ENCODE peak calls at places on chromosomes 2 and 18, in nine cellular contexts. One of them, this sample, is unnamed.

GRCh38 chr2:8365331-8365910 is 316.4 kb upstream of the ID2 start:
- DNase-seq in H1: no peak
- DNase-seq in fibroblast of mammary gland: no peak
- DNase-seq in spleen: no peak
- DNase-seq in effector memory CD4-positive, alpha-beta T cell: no peak
- DNase-seq in A549: no peak
- DNase-seq in cardiac fibroblast: no peak
- DNase-seq in astrocyte of the spinal cord: no peak
- DNase-seq in fibroblast of the aortic adventitia: no peak
- DNase-seq in this sample: no peak

GRCh38 chr2:168328421-168328820 is 81.0 kb upstream of the STK39 start:
- DNase-seq in effector memory CD4-positive, alpha-beta T cell: no peak
- DNase-seq in fibroblast of the aortic adventitia: no peak
- DNase-seq in A549: no peak
- DNase-seq in astrocyte of the spinal cord: no peak
- DNase-seq in cardiac fibroblast: no peak
- DNase-seq in H1: no peak
- DNase-seq in fibroblast of mammary gland: no peak
- DNase-seq in spleen: no peak
- DNase-seq in this sample: no peak

GRCh38 chr2:47656715-47657600 is 126.0 kb upstream of the MSH6 start:
- DNase-seq in fibroblast of the aortic adventitia: no peak
- DNase-seq in astrocyte of the spinal cord: no peak
- DNase-seq in A549: no peak
- DNase-seq in H1: no peak
- DNase-seq in cardiac fibroblast: peak
- DNase-seq in spleen: no peak
- DNase-seq in effector memory CD4-positive, alpha-beta T cell: no peak
- DNase-seq in fibroblast of mammary gland: no peak
- DNase-seq in this sample: no peak

GRCh38 chr2:236753611-236754010 is 184.0 kb downstream of the ACKR3 start:
- DNase-seq in cardiac fibroblast: no peak
- DNase-seq in A549: no peak
- DNase-seq in spleen: no peak
- DNase-seq in fibroblast of mammary gland: no peak
- DNase-seq in astrocyte of the spinal cord: no peak
- DNase-seq in effector memory CD4-positive, alpha-beta T cell: no peak
- DNase-seq in fibroblast of the aortic adventitia: no peak
- DNase-seq in H1: no peak
- DNase-seq in this sample: peak

GRCh38 chr2:38731090-38731489 is 20.1 kb downstream of the SRSF7 start:
- DNase-seq in spleen: no peak
- DNase-seq in effector memory CD4-positive, alpha-beta T cell: no peak
- DNase-seq in A549: no peak
- DNase-seq in H1: no peak
- DNase-seq in astrocyte of the spinal cord: no peak
- DNase-seq in fibroblast of mammary gland: no peak
- DNase-seq in fibroblast of the aortic adventitia: no peak
- DNase-seq in cardiac fibroblast: no peak
- DNase-seq in this sample: no peak

GRCh38 chr2:31227110-31227509 is 6.8 kb upstream of the EHD3 start:
- DNase-seq in A549: no peak
- DNase-seq in spleen: no peak
- DNase-seq in effector memory CD4-positive, alpha-beta T cell: no peak
- DNase-seq in fibroblast of mammary gland: no peak
- DNase-seq in astrocyte of the spinal cord: no peak
- DNase-seq in cardiac fibroblast: no peak
- DNase-seq in H1: no peak
- DNase-seq in fibroblast of the aortic adventitia: no peak
- DNase-seq in this sample: no peak

GRCh38 chr18:27780061-27780740 is 396.7 kb downstream of the CDH2 start:
- DNase-seq in effector memory CD4-positive, alpha-beta T cell: no peak
- DNase-seq in H1: no peak
- DNase-seq in spleen: no peak
- DNase-seq in fibroblast of mammary gland: no peak
- DNase-seq in astrocyte of the spinal cord: peak
- DNase-seq in A549: no peak
- DNase-seq in cardiac fibroblast: no peak
- DNase-seq in fibroblast of the aortic adventitia: no peak
- DNase-seq in this sample: no peak

GRCh38 chr2:27779417-27780055 is 8.0 kb downstream of the MRPL33 start:
- DNase-seq in H1: no peak
- DNase-seq in fibroblast of the aortic adventitia: peak
- DNase-seq in cardiac fibroblast: peak
- DNase-seq in astrocyte of the spinal cord: no peak
- DNase-seq in spleen: no peak
- DNase-seq in effector memory CD4-positive, alpha-beta T cell: no peak
- DNase-seq in A549: no peak
- DNase-seq in fibroblast of mammary gland: no peak
- DNase-seq in this sample: no peak

GRCh38 chr18:741931-742512 is 29.6 kb upstream of the ENOSF1 start:
- DNase-seq in A549: peak
- DNase-seq in fibroblast of mammary gland: peak
- DNase-seq in astrocyte of the spinal cord: peak
- DNase-seq in H1: no peak
- DNase-seq in spleen: no peak
- DNase-seq in cardiac fibroblast: peak
- DNase-seq in fibroblast of the aortic adventitia: peak
- DNase-seq in effector memory CD4-positive, alpha-beta T cell: no peak
- DNase-seq in this sample: no peak

GRCh38 chr2:124915567-124915966 is 890.5 kb downstream of the CNTNAP5 start:
- DNase-seq in fibroblast of the aortic adventitia: no peak
- DNase-seq in cardiac fibroblast: no peak
- DNase-seq in astrocyte of the spinal cord: no peak
- DNase-seq in fibroblast of mammary gland: no peak
- DNase-seq in effector memory CD4-positive, alpha-beta T cell: no peak
- DNase-seq in A549: no peak
- DNase-seq in spleen: no peak
- DNase-seq in H1: no peak
- DNase-seq in this sample: no peak

GRCh38 chr2:3172265-3172935 is 205.2 kb downstream of the EIPR1 start:
- DNase-seq in fibroblast of the aortic adventitia: no peak
- DNase-seq in effector memory CD4-positive, alpha-beta T cell: no peak
- DNase-seq in spleen: peak
- DNase-seq in astrocyte of the spinal cord: no peak
- DNase-seq in A549: no peak
- DNase-seq in H1: no peak
- DNase-seq in cardiac fibroblast: no peak
- DNase-seq in fibroblast of mammary gland: no peak
- DNase-seq in this sample: no peak

GRCh38 chr2:44107974-44108373 is 60.7 kb upstream of the PPM1B start:
- DNase-seq in fibroblast of mammary gland: peak
- DNase-seq in effector memory CD4-positive, alpha-beta T cell: no peak
- DNase-seq in astrocyte of the spinal cord: no peak
- DNase-seq in A549: no peak
- DNase-seq in spleen: no peak
- DNase-seq in H1: no peak
- DNase-seq in cardiac fibroblast: no peak
- DNase-seq in fibroblast of the aortic adventitia: no peak
- DNase-seq in this sample: no peak

DNA sequence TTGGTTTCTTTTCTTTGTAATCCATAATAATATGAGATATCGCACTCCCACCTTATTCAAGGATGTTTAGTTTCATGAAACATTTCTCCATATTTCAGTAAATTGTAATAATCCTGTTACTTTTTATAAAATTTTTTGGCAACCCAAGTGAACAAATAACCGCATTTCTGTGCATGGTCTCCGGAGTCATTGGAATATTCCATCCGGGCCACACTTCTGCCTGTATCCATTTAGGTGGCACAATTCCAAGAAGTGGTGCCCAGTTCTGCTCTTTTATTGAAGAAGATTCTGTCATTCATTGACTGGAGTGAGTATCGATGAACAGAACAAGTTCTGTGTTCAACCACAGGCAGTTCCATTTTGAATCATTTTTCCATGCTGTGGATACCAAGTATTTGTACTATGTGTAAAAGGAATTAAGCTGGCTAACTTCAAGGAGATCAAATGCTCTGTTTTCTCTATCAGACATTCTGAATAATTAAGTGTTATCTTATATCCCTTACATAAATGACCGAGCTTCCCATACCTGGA is 26.6 kb upstream of the ICOS start:
- DNase-seq in A549: no peak
- DNase-seq in fibroblast of mammary gland: peak
- DNase-seq in spleen: no peak
- DNase-seq in cardiac fibroblast: no peak
- DNase-seq in fibroblast of the aortic adventitia: no peak
- DNase-seq in astrocyte of the spinal cord: no peak
- DNase-seq in H1: no peak
- DNase-seq in effector memory CD4-positive, alpha-beta T cell: no peak
- DNase-seq in this sample: no peak
- H3K4me3 ChIP-seq in A549: no peak
- H3K4me3 ChIP-seq in fibroblast of mammary gland: peak
- H3K4me3 ChIP-seq in spleen: peak
- H3K4me3 ChIP-seq in cardiac fibroblast: no peak
- H3K4me3 ChIP-seq in fibroblast of the aortic adventitia: no peak
- H3K4me3 ChIP-seq in astrocyte of the spinal cord: no peak
- H3K4me3 ChIP-seq in H1: no peak
- H3K4me3 ChIP-seq in effector memory CD4-positive, alpha-beta T cell: no peak
- H3K4me3 ChIP-seq in this sample: peak

GRCh38 chr2:18600255-18600613 is 10.9 kb upstream of the NT5C1B start:
- DNase-seq in spleen: no peak
- DNase-seq in fibroblast of the aortic adventitia: no peak
- DNase-seq in cardiac fibroblast: no peak
- DNase-seq in effector memory CD4-positive, alpha-beta T cell: no peak
- DNase-seq in H1: no peak
- DNase-seq in fibroblast of mammary gland: no peak
- DNase-seq in astrocyte of the spinal cord: no peak
- DNase-seq in A549: no peak
- DNase-seq in this sample: no peak

GRCh38 chr2:18596993-18597392 is 7.6 kb upstream of the NT5C1B start:
- DNase-seq in A549: no peak
- DNase-seq in spleen: no peak
- DNase-seq in cardiac fibroblast: no peak
- DNase-seq in H1: no peak
- DNase-seq in fibroblast of the aortic adventitia: peak
- DNase-seq in effector memory CD4-positive, alpha-beta T cell: no peak
- DNase-seq in fibroblast of mammary gland: no peak
- DNase-seq in astrocyte of the spinal cord: no peak
- DNase-seq in this sample: no peak

GRCh38 chr2:18599509-18600254 is 10.3 kb upstream of the NT5C1B start:
- DNase-seq in effector memory CD4-positive, alpha-beta T cell: no peak
- DNase-seq in fibroblast of the aortic adventitia: peak
- DNase-seq in H1: no peak
- DNase-seq in astrocyte of the spinal cord: no peak
- DNase-seq in spleen: no peak
- DNase-seq in A549: no peak
- DNase-seq in fibroblast of mammary gland: peak
- DNase-seq in cardiac fibroblast: peak
- DNase-seq in this sample: peak

GRCh38 chr2:18597618-18598017 is 8.2 kb upstream of the NT5C1B start:
- DNase-seq in cardiac fibroblast: no peak
- DNase-seq in astrocyte of the spinal cord: no peak
- DNase-seq in spleen: no peak
- DNase-seq in effector memory CD4-positive, alpha-beta T cell: no peak
- DNase-seq in fibroblast of mammary gland: no peak
- DNase-seq in H1: no peak
- DNase-seq in A549: no peak
- DNase-seq in fibroblast of the aortic adventitia: no peak
- DNase-seq in this sample: no peak

GRCh38 chr2:18598848-18599484 is 9.6 kb upstream of the NT5C1B start:
- DNase-seq in H1: no peak
- DNase-seq in cardiac fibroblast: no peak
- DNase-seq in A549: no peak
- DNase-seq in spleen: no peak
- DNase-seq in effector memory CD4-positive, alpha-beta T cell: no peak
- DNase-seq in astrocyte of the spinal cord: no peak
- DNase-seq in fibroblast of the aortic adventitia: no peak
- DNase-seq in fibroblast of mammary gland: no peak
- DNase-seq in this sample: no peak
- H3K4me3 ChIP-seq in H1: no peak
- H3K4me3 ChIP-seq in cardiac fibroblast: no peak
- H3K4me3 ChIP-seq in A549: no peak
- H3K4me3 ChIP-seq in spleen: no peak
- H3K4me3 ChIP-seq in effector memory CD4-positive, alpha-beta T cell: no peak
- H3K4me3 ChIP-seq in astrocyte of the spinal cord: no peak
- H3K4me3 ChIP-seq in fibroblast of the aortic adventitia: no peak
- H3K4me3 ChIP-seq in fibroblast of mammary gland: no peak
- H3K4me3 ChIP-seq in this sample: no peak

DNA sequence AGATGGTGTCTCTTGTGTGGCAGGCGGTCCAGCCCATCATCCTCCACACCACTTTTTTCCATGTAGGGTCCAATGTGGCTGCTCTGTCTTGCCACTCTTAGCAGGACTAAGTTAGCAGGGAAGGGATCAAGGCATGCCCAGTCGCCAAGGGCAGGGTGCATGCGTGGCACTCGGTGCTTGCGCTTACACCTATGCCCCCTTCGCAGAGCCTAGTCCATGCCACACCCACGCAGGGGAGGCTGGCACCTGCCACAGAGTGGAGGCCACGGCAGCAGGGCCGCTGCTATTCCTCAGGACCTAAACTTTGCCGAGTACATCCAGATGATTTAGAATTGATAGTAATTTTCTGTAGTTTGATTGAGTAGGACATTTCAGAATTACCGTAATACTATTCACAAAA is 59.5 kb downstream of the RALBP1 start:
- DNase-seq in fibroblast of the aortic adventitia: no peak
- DNase-seq in cardiac fibroblast: no peak
- DNase-seq in astrocyte of the spinal cord: no peak
- DNase-seq in fibroblast of mammary gland: no peak
- DNase-seq in H1: no peak
- DNase-seq in spleen: no peak
- DNase-seq in A549: no peak
- DNase-seq in effector memory CD4-positive, alpha-beta T cell: no peak
- DNase-seq in this sample: no peak
- H3K4me3 ChIP-seq in fibroblast of the aortic adventitia: no peak
- H3K4me3 ChIP-seq in cardiac fibroblast: no peak
- H3K4me3 ChIP-seq in astrocyte of the spinal cord: no peak
- H3K4me3 ChIP-seq in fibroblast of mammary gland: no peak
- H3K4me3 ChIP-seq in H1: no peak
- H3K4me3 ChIP-seq in spleen: no peak
- H3K4me3 ChIP-seq in A549: no peak
- H3K4me3 ChIP-seq in effector memory CD4-positive, alpha-beta T cell: no peak
- H3K4me3 ChIP-seq in this sample: no peak

DNA sequence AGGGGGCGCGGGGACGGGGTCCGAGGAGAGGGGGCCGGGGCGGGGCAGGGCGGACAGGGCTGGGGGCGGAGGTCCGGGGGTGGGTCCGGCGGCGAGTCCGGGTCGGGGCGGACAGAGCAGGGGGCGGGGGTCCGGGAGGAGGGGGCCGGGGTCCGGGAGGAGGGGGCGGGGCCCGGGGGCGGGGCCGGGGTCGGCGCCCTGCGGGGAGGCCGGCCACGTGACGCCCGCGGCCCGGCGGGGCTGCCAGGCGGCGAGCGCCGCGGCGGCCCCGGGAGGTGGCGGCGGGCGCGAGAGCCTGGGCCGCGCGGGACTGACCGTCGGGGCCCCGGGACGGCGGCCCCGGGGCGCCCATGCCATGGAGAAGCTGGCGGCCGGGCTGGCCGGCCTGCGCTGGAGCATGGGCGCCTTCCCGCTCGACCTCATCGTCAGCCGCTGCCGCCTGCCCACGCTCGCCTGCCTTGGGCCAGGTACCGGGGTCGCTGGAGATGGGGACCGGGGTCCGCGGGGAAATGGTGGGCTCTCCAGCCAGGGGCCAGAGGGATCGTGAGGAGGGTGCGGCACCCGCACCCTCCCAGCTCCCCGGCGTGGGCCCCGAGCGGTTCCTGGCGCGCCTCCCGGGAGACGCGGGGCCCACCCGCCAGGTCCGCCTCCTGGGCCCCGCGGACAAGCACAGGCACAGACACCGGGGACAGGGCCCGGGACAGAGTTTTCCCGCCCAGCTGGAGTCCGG is at the start of gene GAREM2:
- DNase-seq in effector memory CD4-positive, alpha-beta T cell: no peak
- DNase-seq in H1: no peak
- DNase-seq in A549: no peak
- DNase-seq in spleen: no peak
- DNase-seq in astrocyte of the spinal cord: no peak
- DNase-seq in fibroblast of the aortic adventitia: no peak
- DNase-seq in fibroblast of mammary gland: no peak
- DNase-seq in cardiac fibroblast: no peak
- DNase-seq in this sample: no peak
- H3K4me3 ChIP-seq in effector memory CD4-positive, alpha-beta T cell: peak
- H3K4me3 ChIP-seq in H1: peak
- H3K4me3 ChIP-seq in A549: peak
- H3K4me3 ChIP-seq in spleen: peak
- H3K4me3 ChIP-seq in astrocyte of the spinal cord: no peak
- H3K4me3 ChIP-seq in fibroblast of the aortic adventitia: peak
- H3K4me3 ChIP-seq in fibroblast of mammary gland: peak
- H3K4me3 ChIP-seq in cardiac fibroblast: peak
- H3K4me3 ChIP-seq in this sample: peak